ENCODE peak calls at places on chromosomes 13 and 19, in seven cellular contexts. U is adrenal gland, Z is GM12891, K is K562, I is ovary, W is A549, T is stomach. Q is an unnamed sample.

GRCh38 chr13:109919715-109920375 is 133.5 kb upstream of the IRS2 start:
- DNase-seq in U (no peak), Z (no peak), K (no peak), I (no peak), W (no peak), T (no peak), Q (no peak)

GRCh38 chr13:26460652-26461051 is 96.8 kb upstream of the WASF3 start:
- DNase-seq in U (peak; percentile 71), Z (no peak), K (no peak), I (peak; percentile 28), W (no peak), T (peak; percentile 42), Q (no peak)

GRCh38 chr13:26695891-26696311 is 64.7 kb downstream of the GPR12 start:
- DNase-seq in U (no peak), Z (no peak), K (no peak), I (no peak), W (no peak), T (no peak), Q (no peak)

GRCh38 chr13:86142080-86142479 is 342.9 kb upstream of the SLITRK6 start:
- DNase-seq in U (no peak), Z (no peak), K (no peak), I (no peak), W (no peak), T (no peak), Q (no peak)

GRCh38 chr19:13118424-13119193 is 545 bp downstream of the NACC1 start:
- DNase-seq in U (no peak), Z (peak; percentile 74), K (peak; percentile 92), I (no peak), W (peak; percentile 47), T (peak; percentile 52), Q (no peak)

GRCh38 chr13:60427285-60427684 is 30.3 kb downstream of the TDRD3 start:
- DNase-seq in U (no peak), Z (no peak), K (no peak), I (no peak), W (no peak), T (no peak), Q (no peak)

GRCh38 chr19:4378886-4379285 is 21.5 kb downstream of the SH3GL1 start:
- DNase-seq in U (no peak), Z (no peak), K (no peak), I (no peak), W (no peak), T (no peak), Q (no peak)

GRCh38 chr13:113208424-113209335 is at the start of gene PCID2:
- DNase-seq in U (peak; percentile 84), Z (peak; percentile 88), K (peak; percentile 75), I (peak; percentile 87), W (peak; percentile 91), T (peak; percentile 93), Q (peak; percentile 91)

GRCh38 chr19:1873524-1874473 is 10.4 kb upstream of the KLF16 start:
- DNase-seq in U (peak; percentile 71), Z (no peak), K (peak; percentile 54), I (peak; percentile 73), W (no peak), T (peak; percentile 77), Q (no peak)

GRCh38 chr13:104796581-104796980 is 1730.4 kb upstream of the SLC10A2 start:
- DNase-seq in U (no peak), Z (no peak), K (no peak), I (no peak), W (no peak), T (no peak), Q (no peak)

GRCh38 chr13:104799152-104799551 is 1732.9 kb upstream of the SLC10A2 start:
- DNase-seq in U (no peak), Z (no peak), K (no peak), I (no peak), W (no peak), T (no peak), Q (no peak)
- TF ChIP-seq POLR2A in U (no peak), Z (no peak), K (no peak), I (no peak), W (no peak), T (no peak), Q (no peak)

DNA sequence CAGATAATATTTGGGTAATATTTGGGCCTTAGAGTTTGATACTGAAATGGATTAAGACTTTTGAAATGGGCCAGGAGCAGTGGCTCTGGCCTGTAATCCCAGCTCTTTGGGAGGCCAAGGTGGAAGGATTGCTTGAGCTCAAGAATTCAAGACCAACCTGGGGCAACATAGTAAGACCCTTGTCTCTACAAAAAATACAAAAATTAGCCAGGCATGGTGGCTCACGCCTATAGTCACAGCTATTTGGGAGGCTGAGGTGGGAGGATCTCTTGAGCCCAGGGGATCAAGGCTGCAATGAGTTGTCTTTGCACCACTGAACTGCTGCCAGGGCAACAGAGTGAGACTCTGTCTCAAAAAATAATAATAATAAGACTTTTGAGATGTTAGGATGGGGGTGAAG is 926 bp upstream of the ZNF836 start:
- DNase-seq in U (no peak), Z (no peak), K (no peak), I (no peak), W (no peak), T (no peak), Q (no peak)
- TF ChIP-seq POLR2A in U (no peak), Z (no peak), K (no peak), I (no peak), W (no peak), T (no peak), Q (no peak)

GRCh38 chr19:18610556-18611326 is 1.9 kb upstream of the TMEM59L start:
- DNase-seq in U (no peak), Z (no peak), K (peak; percentile 9), I (no peak), W (no peak), T (no peak), Q (no peak)

GRCh38 chr19:18612051-18612771 is 459 bp upstream of the TMEM59L start:
- DNase-seq in U (no peak), Z (no peak), K (no peak), I (no peak), W (peak; percentile 31), T (no peak), Q (no peak)

GRCh38 chr19:18611327-18612050 is 1.2 kb upstream of the TMEM59L start:
- DNase-seq in U (no peak), Z (no peak), K (peak; percentile 71), I (no peak), W (no peak), T (no peak), Q (no peak)

GRCh38 chr19:18613589-18614234 is 1.0 kb downstream of the TMEM59L start:
- DNase-seq in U (no peak), Z (no peak), K (no peak), I (no peak), W (no peak), T (no peak), Q (no peak)

GRCh38 chr19:18612772-18613588 is at the start of gene TMEM59L:
- DNase-seq in U (no peak), Z (no peak), K (peak; percentile 64), I (peak; percentile 44), W (no peak), T (no peak), Q (no peak)
- TF ChIP-seq POLR2A in U (no peak), Z (no peak), K (no peak), I (no peak), W (no peak), T (no peak), Q (no peak)

GRCh38 chr19:52048604-52049493 is at the start of gene ZNF432:
- DNase-seq in U (peak; percentile 97), Z (peak; percentile 65), K (peak; percentile 88), I (peak; percentile 94), W (peak; percentile 96), T (peak; percentile 88), Q (peak; percentile 90)
- TF ChIP-seq POLR2A in U (peak; percentile 90), Z (peak; percentile 27), K (peak; percentile 79), I (peak; percentile 25), W (peak; percentile 40), T (no peak), Q (peak; percentile 62)

DNA sequence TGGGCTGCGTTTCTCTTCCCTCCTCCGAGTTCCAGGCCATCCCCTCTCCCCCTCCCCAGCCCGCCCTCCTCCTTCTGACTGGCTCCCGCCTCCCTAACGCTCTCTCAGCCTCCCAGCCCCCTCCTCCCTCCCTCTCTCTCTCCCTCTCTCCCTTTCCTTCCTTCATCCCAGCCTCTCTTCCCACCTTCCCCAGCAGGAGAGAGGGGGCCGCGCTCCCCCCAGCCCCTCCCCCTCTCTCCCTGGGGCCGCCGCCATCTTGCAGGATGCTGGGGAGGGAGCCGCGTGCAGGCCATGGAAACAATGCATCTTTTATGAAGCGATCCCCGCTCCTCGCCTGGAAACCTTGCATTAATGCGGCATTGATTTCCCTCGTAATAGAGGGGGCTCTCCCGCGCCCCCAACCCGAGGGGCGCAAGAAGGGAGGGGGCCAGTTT is 42.6 kb upstream of the ADGRL1 start:
- DNase-seq in U (no peak), Z (no peak), K (peak; percentile 26), I (peak; percentile 45), W (peak; percentile 22), T (no peak), Q (peak; percentile 35)
- TF ChIP-seq POLR2A in U (no peak), Z (no peak), K (no peak), I (no peak), W (no peak), T (no peak), Q (no peak)

Q was measured in transverse colon.